ENCODE peak calls at places on chromosomes 2 and 18, in eight cellular contexts. W is body of pancreas; C is BE2C; G is CD8-positive, alpha-beta memory T cell; M is PC-9; H is MG63; Z is neuronal stem cell; X is A549. Y is an unnamed sample.

GRCh38 chr2:202140522-202141292 is 67.7 kb downstream of the KIAA2012 start:
- DNase-seq in G (no peak), W (no peak), X (no peak), C (peak), Z (no peak), H (no peak), M (no peak), Y (no peak)

GRCh38 chr2:39313575-39313974 is 69.8 kb upstream of the CDKL4 start:
- DNase-seq in Z (no peak), W (no peak), G (no peak), H (peak), C (no peak), M (no peak), X (no peak), Y (peak)

GRCh38 chr2:222730346-222731065 is 59.0 kb downstream of the MOGAT1 start:
- DNase-seq in G (no peak), C (no peak), H (no peak), X (no peak), Z (no peak), W (no peak), M (no peak), Y (no peak)

GRCh38 chr2:217802876-217803638 is 199.7 kb downstream of the TNS1 start:
- DNase-seq in H (no peak), W (no peak), G (no peak), M (no peak), C (no peak), X (no peak), Z (no peak), Y (no peak)

GRCh38 chr2:230795856-230796255 is 68.9 kb upstream of the ITM2C start:
- DNase-seq in M (no peak), G (no peak), C (no peak), X (no peak), H (no peak), W (no peak), Z (no peak), Y (no peak)

GRCh38 chr2:229206548-229206947 is 64.5 kb downstream of the PID1 start:
- DNase-seq in G (no peak), W (peak), Z (no peak), X (no peak), C (no peak), M (no peak), H (no peak), Y (no peak)

GRCh38 chr2:165402142-165402541 is 67.4 kb upstream of the CSRNP3 start:
- DNase-seq in Z (no peak), C (no peak), W (no peak), X (no peak), M (no peak), H (no peak), G (no peak), Y (peak)

GRCh38 chr2:225995788-225996476 is 596.4 kb downstream of the NYAP2 start:
- DNase-seq in X (no peak), G (no peak), H (no peak), M (no peak), C (no peak), Z (no peak), W (no peak), Y (no peak)

GRCh38 chr18:27017901-27018500 is 152.5 kb upstream of the AQP4 start:
- DNase-seq in H (no peak), C (no peak), Z (no peak), G (no peak), W (no peak), X (peak), M (no peak), Y (no peak)

GRCh38 chr2:33437297-33437696 is 39.2 kb upstream of the RASGRP3 start:
- DNase-seq in G (no peak), X (no peak), W (no peak), H (peak), C (no peak), Z (no peak), M (no peak), Y (no peak)

GRCh38 chr18:64202836-64203235 is 53.9 kb upstream of the LINC00305 start:
- DNase-seq in X (no peak), C (no peak), W (no peak), G (no peak), H (no peak), Z (no peak), M (peak), Y (no peak)

GRCh38 chr18:74695170-74695569 is 97.5 kb downstream of the ZNF407 start:
- DNase-seq in M (no peak), X (no peak), C (no peak), W (no peak), H (no peak), Z (no peak), G (no peak), Y (no peak)

GRCh38 chr2:233098615-233099014 is 38.5 kb downstream of the INPP5D start:
- DNase-seq in W (peak), C (peak), X (no peak), G (no peak), M (peak), Z (no peak), H (no peak), Y (no peak)

GRCh38 chr2:233867993-233868532 is at the start of gene MSL3B:
- DNase-seq in X (peak), G (peak), Z (peak), M (peak), C (peak), W (peak), H (peak), Y (no peak)

GRCh38 chr2:171149986-171150693 is 10.6 kb downstream of the TLK1 start:
- DNase-seq in W (no peak), X (no peak), G (no peak), M (no peak), H (no peak), Z (no peak), C (no peak), Y (no peak)

GRCh38 chr18:74849316-74849715 is 251.6 kb downstream of the ZNF407 start:
- DNase-seq in H (no peak), Z (no peak), G (no peak), M (no peak), W (no peak), X (no peak), C (no peak), Y (no peak)

GRCh38 chr2:187544371-187545080 is 9.7 kb downstream of the TFPI start:
- DNase-seq in W (no peak), X (no peak), C (no peak), H (no peak), G (no peak), Z (no peak), M (no peak), Y (no peak)

GRCh38 chr2:145744541-145745386 is 1224.8 kb upstream of the ZEB2 start:
- DNase-seq in G (no peak), C (no peak), Z (no peak), W (no peak), H (peak), X (no peak), M (no peak), Y (no peak)

GRCh38 chr18:61201516-61201915 is 131.7 kb upstream of the CDH20 start:
- DNase-seq in M (no peak), G (no peak), W (no peak), X (no peak), C (no peak), Z (no peak), H (no peak), Y (no peak)

GRCh38 chr2:161063074-161063945 is 96.9 kb upstream of the TANK start:
- DNase-seq in G (peak), W (peak), M (peak), C (peak), X (peak), Z (peak), H (peak), Y (peak)

GRCh38 chr2:130837175-130837810 is 579 bp downstream of the ARHGEF4 start:
- DNase-seq in C (no peak), Z (no peak), W (peak), G (no peak), H (no peak), X (no peak), M (no peak), Y (no peak)

GRCh38 chr2:216644846-216645635 is 11.8 kb downstream of the IGFBP2 start:
- DNase-seq in M (no peak), W (peak), Z (no peak), G (no peak), X (no peak), C (no peak), H (no peak), Y (no peak)

GRCh38 chr2:41722668-41723369 is 325.0 kb upstream of the PKDCC start:
- DNase-seq in Z (no peak), C (no peak), X (no peak), W (no peak), H (peak), M (no peak), G (no peak), Y (peak)

GRCh38 chr2:168178925-168179324 is 68.5 kb downstream of the STK39 start:
- DNase-seq in Z (no peak), C (no peak), M (no peak), W (no peak), H (no peak), X (no peak), G (no peak), Y (no peak)

GRCh38 chr2:178485356-178485755 is 5.1 kb downstream of the PLEKHA3 start:
- DNase-seq in M (no peak), W (no peak), X (no peak), H (no peak), G (no peak), C (no peak), Z (no peak), Y (no peak)

GRCh38 chr2:233075141-233075965 is 15.2 kb downstream of the INPP5D start:
- DNase-seq in M (no peak), Z (no peak), C (no peak), W (no peak), H (no peak), G (no peak), X (no peak), Y (no peak)

GRCh38 chr18:35770360-35770759 is 188.8 kb downstream of the GALNT1 start:
- DNase-seq in Z (no peak), C (no peak), H (no peak), M (no peak), X (no peak), G (no peak), W (no peak), Y (no peak)

GRCh38 chr18:59155140-59155539 is 15.5 kb downstream of the SEC11C start:
- DNase-seq in G (no peak), C (no peak), X (no peak), W (no peak), Z (no peak), H (no peak), M (no peak), Y (peak)

GRCh38 chr2:10402652-10403215 is 45.4 kb downstream of the ODC1 start:
- DNase-seq in W (no peak), M (no peak), G (no peak), X (no peak), C (no peak), Z (no peak), H (no peak), Y (no peak)

DNA sequence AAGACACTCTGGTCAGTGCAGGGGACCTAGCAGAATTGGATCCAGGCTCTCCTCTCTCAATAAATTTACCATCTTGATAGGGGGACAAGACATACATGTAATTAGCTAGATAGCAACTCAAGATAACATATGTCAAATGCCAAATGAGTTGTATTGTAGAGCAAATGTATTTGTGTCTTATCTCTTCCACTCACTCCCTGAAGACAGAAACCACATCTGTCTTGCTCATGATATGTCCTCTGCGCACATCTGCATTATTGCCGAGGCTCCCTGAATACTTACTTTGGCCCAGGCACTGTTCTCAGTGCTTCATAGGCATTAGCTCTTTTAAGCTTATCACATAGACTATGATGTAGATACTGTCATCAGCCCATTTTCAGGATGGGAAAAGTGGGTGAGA is 122.9 kb upstream of the GATA6 start:
- DNase-seq in W (no peak), H (no peak), C (no peak), X (no peak), M (no peak), Z (no peak), G (no peak), Y (no peak)
- H3K4me3 ChIP-seq in W (no peak), H (no peak), C (no peak), X (no peak), M (no peak), Z (no peak), G (no peak), Y (no peak)

DNA sequence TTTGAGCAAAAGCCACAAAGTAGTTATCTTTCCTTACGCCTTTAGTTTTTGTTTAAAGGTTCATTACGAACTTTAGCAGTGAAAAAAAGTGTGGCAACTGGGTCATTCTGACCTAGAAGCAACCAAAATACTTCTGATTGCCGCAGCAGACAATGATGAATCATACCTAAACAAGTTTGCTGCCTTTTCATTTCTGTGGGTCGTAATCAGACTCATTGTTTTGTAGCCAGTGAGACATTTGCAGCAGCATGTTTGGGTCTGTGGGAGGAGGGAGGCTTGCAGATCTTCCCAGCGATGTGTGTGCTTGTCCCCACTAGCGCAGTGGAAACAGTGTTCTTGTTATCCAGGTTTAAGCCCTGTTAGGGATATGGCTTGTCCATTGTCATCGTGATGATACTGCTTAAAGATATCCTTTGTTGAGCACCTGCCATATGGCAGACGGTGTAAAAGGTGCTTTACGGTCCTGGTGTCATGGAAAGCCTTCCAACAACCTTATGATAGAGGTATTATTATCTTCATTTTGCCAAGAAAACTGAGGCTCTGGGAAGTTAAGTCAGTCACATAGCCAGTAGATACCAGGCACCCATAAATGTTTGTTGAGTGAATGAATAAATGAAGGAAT is 1.3 kb upstream of the GREB1 start:
- DNase-seq in M (peak), H (no peak), G (no peak), Z (no peak), X (no peak), C (no peak), W (no peak), Y (no peak)
- H3K4me3 ChIP-seq in M (peak), H (no peak), G (no peak), Z (no peak), X (no peak), C (no peak), W (no peak), Y (no peak)

GRCh38 chr2:240872317-240873097 is 3.9 kb downstream of the AGXT start:
- DNase-seq in H (no peak), X (no peak), M (no peak), C (no peak), G (no peak), W (no peak), Z (no peak), Y (no peak)
- H3K4me3 ChIP-seq in H (no peak), X (no peak), M (no peak), C (no peak), G (no peak), W (no peak), Z (no peak), Y (no peak)

DNA sequence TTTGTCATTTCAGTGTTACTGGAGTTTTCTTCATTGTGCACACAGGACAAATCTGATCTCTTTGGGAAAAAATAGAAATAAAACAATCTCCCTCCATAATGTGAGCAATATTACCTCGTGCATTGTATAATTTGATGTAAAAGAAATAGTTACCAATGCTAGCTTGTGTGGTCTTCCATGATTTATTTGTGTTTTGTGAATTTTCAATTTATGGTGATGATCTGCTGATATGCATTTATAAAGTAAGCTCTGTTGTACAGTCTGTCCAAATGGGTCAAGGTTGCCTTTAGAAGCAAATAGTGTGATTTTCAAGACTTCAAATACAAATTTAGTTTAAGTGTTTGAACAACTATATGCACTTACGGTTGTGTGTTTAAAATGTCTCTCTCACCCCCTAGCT is 50.9 kb downstream of the STAT1 start:
- DNase-seq in H (no peak), M (no peak), C (no peak), W (no peak), X (no peak), Z (no peak), G (no peak), Y (no peak)
- H3K4me3 ChIP-seq in H (no peak), M (no peak), C (no peak), W (no peak), X (no peak), Z (no peak), G (no peak), Y (no peak)

Y was measured in retinal pigment epithelial cell.